ENCODE peak calls at places on chromosomes 2 and 18, in six cellular contexts. C is endothelial cell of umbilical vein, N is A549, A is NB4, X is HepG2, E is GM12878. O is an unnamed sample.

GRCh38 chr2:143254108-143254507 is 124.9 kb downstream of the ARHGAP15 start:
- DNase-seq in C (no peak), N (no peak), A (no peak), X (no peak), E (no peak), O (no peak)

GRCh38 chr2:31221549-31221948 is 4.2 kb upstream of the CAPN14 start:
- DNase-seq in C (no peak), N (no peak), A (no peak), X (no peak), E (no peak), O (no peak)

GRCh38 chr2:141728886-141729285 is 401.9 kb downstream of the LRP1B start:
- DNase-seq in C (no peak), N (no peak), A (no peak), X (no peak), E (no peak), O (no peak)

GRCh38 chr2:120552800-120553471 is 182.7 kb upstream of the GLI2 start:
- DNase-seq in C (peak), N (peak), A (peak), X (peak), E (no peak), O (peak)

GRCh38 chr18:50722311-50722710 is 97.5 kb downstream of the MRO start:
- DNase-seq in C (no peak), N (no peak), A (no peak), X (no peak), E (no peak), O (no peak)

GRCh38 chr2:70552501-70553333 is 909 bp downstream of the TGFA start:
- DNase-seq in C (no peak), N (no peak), A (peak), X (no peak), E (no peak), O (no peak)

GRCh38 chr2:66024396-66024795 is 410.5 kb upstream of the MEIS1 start:
- DNase-seq in C (no peak), N (no peak), A (no peak), X (peak), E (no peak), O (no peak)

GRCh38 chr18:49020129-49020528 is 69.4 kb upstream of the SMAD7 start:
- DNase-seq in C (no peak), N (no peak), A (no peak), X (no peak), E (no peak), O (no peak)

GRCh38 chr2:225171350-225171749 is 129.1 kb upstream of the DOCK10 start:
- DNase-seq in C (no peak), N (no peak), A (peak), X (no peak), E (no peak), O (no peak)

GRCh38 chr2:197889041-197889440 is 84.6 kb downstream of the PLCL1 start:
- DNase-seq in C (peak), N (no peak), A (peak), X (no peak), E (peak), O (peak)

GRCh38 chr2:174959787-174960186 is 45.4 kb downstream of the CHN1 start:
- DNase-seq in C (no peak), N (no peak), A (peak), X (no peak), E (no peak), O (no peak)

GRCh38 chr18:8721094-8721669 is 15.8 kb downstream of the MTCL1 start:
- DNase-seq in C (no peak), N (no peak), A (no peak), X (no peak), E (no peak), O (no peak)

GRCh38 chr18:46754661-46755292 is 2.1 kb downstream of the ST8SIA5 start:
- DNase-seq in C (no peak), N (no peak), A (no peak), X (peak), E (no peak), O (peak)

GRCh38 chr18:61743775-61744531 is 148.9 kb downstream of the RNF152 start:
- DNase-seq in C (no peak), N (no peak), A (no peak), X (no peak), E (no peak), O (no peak)

GRCh38 chr2:202270487-202270886 is 4.9 kb downstream of the NOP58 start:
- DNase-seq in C (no peak), N (no peak), A (no peak), X (no peak), E (peak), O (no peak)

GRCh38 chr2:28428486-28428885 is 35.8 kb downstream of the FOSL2 start:
- DNase-seq in C (no peak), N (no peak), A (no peak), X (no peak), E (no peak), O (no peak)

GRCh38 chr18:24613887-24614286 is 153.4 kb downstream of the HRH4 start:
- DNase-seq in C (no peak), N (no peak), A (peak), X (no peak), E (no peak), O (no peak)

GRCh38 chr2:203763425-203764272 is 57.2 kb downstream of the CD28 start:
- DNase-seq in C (no peak), N (no peak), A (no peak), X (no peak), E (no peak), O (no peak)

GRCh38 chr2:158755738-158756137 is 39.4 kb upstream of the DAPL1 start:
- DNase-seq in C (peak), N (no peak), A (peak), X (no peak), E (no peak), O (peak)

GRCh38 chr2:205660521-205661124 is 21.7 kb upstream of the NRP2 start:
- DNase-seq in C (no peak), N (no peak), A (peak), X (no peak), E (no peak), O (no peak)

GRCh38 chr2:162574615-162575452 is 230.9 kb downstream of the GCA start:
- DNase-seq in C (no peak), N (no peak), A (no peak), X (peak), E (no peak), O (no peak)

GRCh38 chr18:53281406-53281805 is 941.4 kb downstream of the DCC start:
- DNase-seq in C (no peak), N (no peak), A (no peak), X (no peak), E (no peak), O (no peak)

GRCh38 chr2:133566967-133567645 is 1.2 kb downstream of the NCKAP5 start:
- DNase-seq in C (peak), N (no peak), A (no peak), X (no peak), E (no peak), O (no peak)

GRCh38 chr18:21703241-21703820 is 1.2 kb downstream of the ABHD3 start:
- DNase-seq in C (no peak), N (peak), A (no peak), X (no peak), E (peak), O (peak)

GRCh38 chr2:96325038-96325883 is at the start of gene ITPRIPL1:
- DNase-seq in C (peak), N (no peak), A (peak), X (peak), E (no peak), O (peak)

GRCh38 chr2:60551241-60552095 is 2.0 kb downstream of the BCL11A start:
- DNase-seq in C (no peak), N (no peak), A (peak), X (no peak), E (no peak), O (no peak)

GRCh38 chr2:33230877-33231276 is 245.6 kb upstream of the RASGRP3 start:
- DNase-seq in C (no peak), N (no peak), A (no peak), X (no peak), E (no peak), O (no peak)

GRCh38 chr2:197079832-197080555 is 153.5 kb upstream of the PGAP1 start:
- DNase-seq in C (peak), N (no peak), A (no peak), X (no peak), E (no peak), O (no peak)

GRCh38 chr2:171342014-171342413 is 91.8 kb downstream of the METTL8 start:
- DNase-seq in C (peak), N (no peak), A (no peak), X (no peak), E (no peak), O (no peak)

GRCh38 chr2:17539993-17540812 is at the start of gene VSNL1:
- DNase-seq in C (peak), N (no peak), A (no peak), X (peak), E (no peak), O (peak)

GRCh38 chr2:151575338-151575737 is 158.9 kb downstream of the NEB start:
- DNase-seq in C (no peak), N (no peak), A (no peak), X (no peak), E (no peak), O (no peak)

GRCh38 chr2:197500503-197501179 is 462 bp downstream of the HSPE1 start:
- DNase-seq in C (peak), N (no peak), A (no peak), X (no peak), E (no peak), O (no peak)

GRCh38 chr18:77223653-77224052 is 26.0 kb upstream of the GALR1 start:
- DNase-seq in C (no peak), N (no peak), A (peak), X (no peak), E (no peak), O (no peak)

GRCh38 chr2:222613715-222614331 is 42.1 kb downstream of the FARSB start:
- DNase-seq in C (peak), N (peak), A (peak), X (peak), E (no peak), O (no peak)

DNA sequence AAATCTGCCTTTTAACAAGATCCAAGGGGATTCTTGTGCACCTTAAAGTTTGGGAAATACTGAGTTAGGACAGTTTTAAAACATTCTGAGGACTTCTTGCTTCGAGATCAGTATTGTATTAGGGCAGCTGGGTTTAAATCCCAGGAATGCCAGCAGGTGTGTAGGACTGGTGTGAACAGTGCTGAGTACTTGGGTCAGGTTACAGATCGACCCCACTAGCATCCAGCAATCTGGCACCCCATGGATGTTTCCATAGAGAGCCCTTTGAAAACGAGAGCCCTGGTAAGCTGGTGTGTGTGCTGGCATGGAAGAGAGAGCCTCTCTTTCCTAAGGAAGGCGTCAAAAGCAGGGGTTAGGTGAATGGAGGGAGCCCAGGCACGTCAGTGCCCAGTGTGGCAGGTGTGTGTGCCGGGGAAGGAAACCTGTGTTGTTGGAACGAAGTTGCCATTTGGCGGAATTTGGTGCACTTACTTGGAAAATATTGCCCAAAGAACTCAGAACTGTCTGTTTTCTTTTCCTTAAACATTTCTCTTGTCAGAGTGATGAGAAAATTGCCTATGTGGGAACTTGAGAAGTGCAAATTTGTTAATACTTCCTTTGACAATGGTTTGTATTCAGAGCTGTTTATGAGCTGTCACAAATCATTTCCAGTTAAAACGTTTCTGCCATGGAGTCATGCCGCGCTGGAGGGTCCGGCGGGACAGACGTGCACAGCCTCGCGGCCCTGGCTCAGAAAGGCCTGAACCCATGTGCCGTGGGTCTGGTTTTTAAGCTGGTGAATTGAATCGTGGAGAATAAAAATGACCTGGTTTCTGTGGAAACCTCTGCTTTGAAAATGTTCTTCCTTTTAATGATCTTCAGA is 38.1 kb downstream of the LDLRAD4 start:
- DNase-seq in C (no peak), N (no peak), A (no peak), X (no peak), E (no peak), O (no peak)
- TF ChIP-seq MYC in C (no peak), N (no peak), A (no peak), X (no peak), E (no peak), O (no peak)

DNA sequence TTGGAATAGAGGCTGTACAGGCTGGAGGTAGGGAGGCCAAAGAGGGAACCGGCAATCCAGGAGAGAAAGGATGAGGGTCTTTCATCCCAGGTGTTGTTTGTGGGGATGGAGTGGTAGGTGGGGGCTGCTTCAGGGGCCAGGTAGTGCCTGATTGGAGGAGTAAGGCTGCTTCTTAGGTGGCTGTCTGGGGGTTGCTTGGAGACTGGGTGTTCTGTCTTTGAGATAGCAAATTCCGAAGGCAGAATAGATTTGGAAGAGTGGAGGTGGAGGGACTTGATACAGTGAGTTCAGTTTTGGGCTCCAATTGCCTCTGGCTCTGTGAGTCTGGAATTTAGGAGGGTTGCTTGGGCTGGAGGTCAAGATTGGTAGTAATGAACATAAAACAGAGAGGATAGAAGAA is 5.9 kb downstream of the ZNF532 start:
- DNase-seq in C (no peak), N (no peak), A (no peak), X (no peak), E (no peak), O (no peak)
- TF ChIP-seq MYC in C (no peak), N (no peak), A (no peak), X (no peak), E (no peak), O (no peak)

DNA sequence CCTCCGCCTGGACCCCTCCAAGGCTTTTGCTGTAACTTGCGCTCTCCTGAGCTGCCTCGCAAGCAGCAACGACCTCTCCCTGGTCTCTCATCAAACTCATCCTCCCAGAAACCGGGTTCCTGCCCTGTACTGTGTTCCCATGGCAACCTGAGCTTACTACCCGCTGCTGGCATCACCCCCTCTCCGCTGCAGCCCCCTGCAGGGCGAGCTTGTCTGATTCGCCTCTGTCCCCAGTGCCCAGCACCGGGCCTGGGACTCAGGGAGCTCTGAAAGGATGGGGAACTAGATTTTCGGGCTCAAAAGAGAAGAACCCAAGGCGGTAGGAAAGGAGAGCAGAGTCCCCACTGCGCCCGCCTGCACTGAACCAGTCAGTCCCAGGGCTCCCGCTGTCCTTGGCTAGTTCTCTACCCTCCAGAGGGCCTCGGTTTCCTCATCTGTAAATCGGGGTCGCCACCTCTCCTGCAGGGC is 452 bp downstream of the HS1BP3 start:
- DNase-seq in C (peak), N (peak), A (peak), X (no peak), E (no peak), O (peak)
- TF ChIP-seq MYC in C (no peak), N (no peak), A (no peak), X (no peak), E (no peak), O (no peak)

GRCh38 chr2:212970132-212970531 is 181.3 kb downstream of the IKZF2 start:
- DNase-seq in C (no peak), N (no peak), A (no peak), X (no peak), E (no peak), O (no peak)

GRCh38 chr2:212973347-212973746 is 178.1 kb downstream of the IKZF2 start:
- DNase-seq in C (no peak), N (no peak), A (no peak), X (no peak), E (no peak), O (no peak)

GRCh38 chr2:212962691-212963090 is 188.7 kb downstream of the IKZF2 start:
- DNase-seq in C (no peak), N (no peak), A (no peak), X (no peak), E (no peak), O (no peak)

DNA sequence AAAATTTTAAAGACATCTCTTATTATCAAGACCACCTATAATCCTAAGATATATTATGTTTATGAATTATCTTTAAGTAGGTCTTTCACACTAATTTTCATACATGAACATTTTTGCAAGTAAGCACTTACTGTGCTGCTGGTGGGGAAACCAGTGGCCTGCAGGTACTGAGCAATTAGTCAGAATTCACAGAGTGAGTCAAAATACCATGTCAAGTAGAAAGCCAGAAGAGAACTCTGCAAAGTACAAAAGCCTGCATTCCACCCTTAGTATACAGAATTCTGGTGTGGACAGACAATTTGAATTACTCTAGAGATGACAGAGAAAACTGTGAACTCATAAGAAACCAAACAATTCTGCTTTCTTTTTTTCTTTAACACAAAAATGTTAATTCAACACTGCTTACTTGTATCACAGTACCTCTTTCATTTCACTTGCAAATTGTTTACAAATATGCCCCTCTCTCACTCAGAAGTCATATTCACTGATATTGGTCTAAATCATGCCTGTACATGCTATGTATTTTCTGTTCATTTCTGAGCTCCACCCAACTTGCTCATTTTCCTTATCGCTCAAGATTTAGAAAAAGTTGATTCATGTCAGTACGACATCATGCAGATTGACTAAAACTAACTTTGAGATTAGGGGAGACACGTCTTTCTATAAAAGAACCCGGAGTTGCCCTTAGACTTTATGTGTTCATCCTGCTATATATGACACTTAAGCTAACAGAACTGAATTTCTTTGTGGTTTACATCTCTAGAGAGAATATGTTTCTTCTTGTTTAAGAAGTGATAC is 182.9 kb downstream of the IKZF2 start:
- DNase-seq in C (no peak), N (no peak), A (no peak), X (no peak), E (no peak), O (no peak)
- TF ChIP-seq MYC in C (no peak), N (no peak), A (no peak), X (no peak), E (no peak), O (no peak)

GRCh38 chr2:26298638-26299393 is 47.1 kb upstream of the SELENOI start:
- DNase-seq in C (peak), N (no peak), A (no peak), X (peak), E (peak), O (no peak)
- TF ChIP-seq MYC in C (no peak), N (no peak), A (no peak), X (peak), E (no peak), O (no peak)

GRCh38 chr2:29878898-29879297 is 42.5 kb downstream of the ALK start:
- DNase-seq in C (no peak), N (peak), A (no peak), X (no peak), E (no peak), O (no peak)
- TF ChIP-seq MYC in C (no peak), N (no peak), A (no peak), X (no peak), E (no peak), O (no peak)

DNA sequence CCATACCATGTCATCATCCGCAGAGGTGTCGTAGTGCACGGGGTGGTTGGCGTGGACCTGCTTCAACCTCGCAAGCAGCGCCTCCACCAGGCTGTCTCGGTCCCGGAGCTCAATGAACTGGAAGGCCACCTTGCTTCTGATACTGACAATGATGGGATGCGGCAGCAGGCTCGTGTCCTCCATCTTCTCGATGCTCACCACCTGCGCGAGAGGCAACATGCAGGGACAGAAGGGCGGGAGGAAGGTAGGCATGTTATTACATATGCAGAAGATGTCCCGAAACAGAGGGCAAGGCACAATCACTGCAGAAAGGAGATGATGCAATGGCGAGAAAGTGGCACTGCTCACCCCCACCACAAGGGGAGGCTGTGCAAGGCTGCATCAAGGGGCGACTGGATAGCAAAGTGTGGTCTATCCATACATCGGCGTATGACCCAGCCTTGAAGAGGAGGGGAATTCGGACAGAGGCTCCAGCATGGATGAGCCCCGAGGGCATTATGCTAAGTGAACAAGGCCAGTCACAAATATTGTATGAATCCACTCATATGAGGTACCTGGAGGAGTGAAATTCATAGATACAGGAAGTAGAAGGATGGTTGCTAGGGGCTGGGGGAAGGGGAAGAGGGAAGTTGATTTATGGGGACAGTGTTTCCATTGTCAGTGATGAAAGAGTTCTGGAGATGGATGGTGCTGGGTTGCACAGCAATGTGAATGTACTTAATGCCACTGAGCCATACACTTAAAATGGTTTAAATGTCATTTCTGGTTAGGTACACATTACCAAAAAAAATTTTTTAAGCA is 36.6 kb downstream of the RPL31 start:
- DNase-seq in C (peak), N (no peak), A (peak), X (peak), E (no peak), O (peak)
- TF ChIP-seq MYC in C (no peak), N (no peak), A (peak), X (no peak), E (no peak), O (peak)